ENCODE peak calls at places on chromosomes 4 and X, in seven cellular contexts. I, K, N, O, R, C and W are unnamed samples.

GRCh38 chr4:70153937-70154336 is at the start of gene PRR27:
- DNase-seq in O (no peak), N (no peak), K (no peak), I (no peak), C (no peak), R (no peak), W (no peak)

GRCh38 chrX:46251755-46252154 is 293.5 kb downstream of the ZNF674 start:
- DNase-seq in I (peak), N (no peak), C (peak), R (peak), K (no peak), O (no peak), W (no peak)

GRCh38 chr4:83974111-83974789 is 438.3 kb downstream of the GPAT3 start:
- DNase-seq in O (no peak), N (no peak), K (no peak), C (no peak), I (no peak), R (peak), W (no peak)

GRCh38 chr4:39637572-39638357 is 900 bp downstream of the SMIM14 start:
- DNase-seq in C (peak), K (peak), I (peak), N (no peak), R (peak), O (peak), W (peak)

GRCh38 chrX:154484255-154485149 is 1.9 kb downstream of the UBL4A start:
- DNase-seq in K (no peak), R (no peak), I (no peak), N (no peak), O (no peak), C (no peak), W (no peak)

GRCh38 chr4:72567821-72568620 is 1.0 kb downstream of the ADAMTS3 start:
- DNase-seq in R (peak), K (peak), O (peak), I (peak), N (peak), C (peak), W (peak)

GRCh38 chrX:40108084-40108958 is 10.6 kb upstream of the BCOR start:
- DNase-seq in N (no peak), R (peak), K (peak), O (no peak), I (no peak), C (peak), W (peak)

GRCh38 chrX:13747836-13748235 is 13.3 kb downstream of the OFD1 start:
- DNase-seq in N (no peak), C (peak), O (no peak), I (peak), R (peak), K (peak), W (no peak)

GRCh38 chrX:113644426-113644825 is 803.8 kb upstream of the AMOT start:
- DNase-seq in R (no peak), N (no peak), K (no peak), C (peak), O (no peak), I (no peak), W (no peak)

GRCh38 chr4:75849459-75849858 is 52.8 kb downstream of the PPEF2 start:
- DNase-seq in O (no peak), K (peak), I (no peak), N (no peak), R (peak), C (peak), W (peak)

GRCh38 chrX:154540897-154541535 is 5.6 kb downstream of the G6PD start:
- DNase-seq in K (no peak), N (no peak), R (no peak), O (no peak), I (no peak), C (no peak), W (no peak)

GRCh38 chr4:141530627-141531026 is 105.8 kb upstream of the IL15 start:
- DNase-seq in R (no peak), C (no peak), O (no peak), K (no peak), N (no peak), I (peak), W (no peak)

GRCh38 chr4:40283968-40284367 is 51.2 kb upstream of the CHRNA9 start:
- DNase-seq in N (no peak), K (peak), R (peak), O (no peak), I (no peak), C (no peak), W (no peak)

DNA sequence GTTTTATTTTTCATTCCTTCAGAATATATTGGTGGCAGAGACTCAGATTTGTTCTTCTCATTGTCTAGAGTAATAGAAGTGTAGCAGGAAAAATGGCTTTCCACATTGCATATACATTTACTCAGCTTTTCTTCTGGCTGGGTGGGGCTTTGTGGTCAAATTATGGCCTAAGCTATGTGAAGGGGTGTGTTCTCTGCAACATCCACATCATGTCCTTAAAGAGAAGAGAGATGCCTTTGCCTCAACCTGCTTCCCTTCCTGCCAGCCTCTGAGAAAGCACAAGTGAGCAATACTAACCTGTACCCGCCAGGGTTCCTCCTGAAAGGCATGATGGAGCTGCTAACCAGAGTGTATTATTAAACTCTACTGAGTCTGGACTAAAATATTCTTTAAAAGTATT is 695.6 kb upstream of the FAM241A start:
- DNase-seq in N (no peak), R (no peak), K (no peak), O (no peak), I (peak), C (no peak), W (no peak)
- H2BK5ac ChIP-seq in N (no peak), R (no peak), K (no peak), O (no peak), I (no peak), C (no peak), W (no peak)

GRCh38 chrX:35773958-35774564 is 24.1 kb upstream of the MAGEB16 start:
- DNase-seq in I (no peak), R (no peak), K (no peak), C (no peak), N (no peak), O (no peak), W (no peak)
- H3K4ac ChIP-seq in I (no peak), R (no peak), K (no peak), C (no peak), N (no peak), O (no peak), W (no peak)

GRCh38 chrX:105006103-105006502 is 214.4 kb downstream of the TEX13A start:
- DNase-seq in N (no peak), O (no peak), K (no peak), R (no peak), C (no peak), I (no peak), W (no peak)
- H2BK5ac ChIP-seq in N (no peak), O (no peak), K (no peak), R (no peak), C (no peak), I (no peak), W (no peak)

GRCh38 chr4:151991884-151992166 is 231.0 kb upstream of the GATB start:
- DNase-seq in K (no peak), O (no peak), I (no peak), R (no peak), C (no peak), N (no peak), W (no peak)

GRCh38 chr4:151993521-151993920 is 232.7 kb upstream of the GATB start:
- DNase-seq in R (no peak), C (peak), O (no peak), N (no peak), I (no peak), K (no peak), W (no peak)

GRCh38 chr4:151992755-151993154 is 231.9 kb upstream of the GATB start:
- DNase-seq in K (peak), I (no peak), N (no peak), C (no peak), O (no peak), R (no peak), W (no peak)

GRCh38 chr4:151992301-151992700 is 231.5 kb upstream of the GATB start:
- DNase-seq in I (no peak), C (no peak), R (no peak), N (no peak), K (no peak), O (no peak), W (no peak)

GRCh38 chr4:151994429-151994828 is 233.6 kb upstream of the GATB start:
- DNase-seq in C (no peak), O (no peak), N (no peak), K (no peak), R (no peak), I (no peak), W (no peak)
- H3K4ac ChIP-seq in C (no peak), O (no peak), N (no peak), K (no peak), R (no peak), I (no peak), W (no peak)

DNA sequence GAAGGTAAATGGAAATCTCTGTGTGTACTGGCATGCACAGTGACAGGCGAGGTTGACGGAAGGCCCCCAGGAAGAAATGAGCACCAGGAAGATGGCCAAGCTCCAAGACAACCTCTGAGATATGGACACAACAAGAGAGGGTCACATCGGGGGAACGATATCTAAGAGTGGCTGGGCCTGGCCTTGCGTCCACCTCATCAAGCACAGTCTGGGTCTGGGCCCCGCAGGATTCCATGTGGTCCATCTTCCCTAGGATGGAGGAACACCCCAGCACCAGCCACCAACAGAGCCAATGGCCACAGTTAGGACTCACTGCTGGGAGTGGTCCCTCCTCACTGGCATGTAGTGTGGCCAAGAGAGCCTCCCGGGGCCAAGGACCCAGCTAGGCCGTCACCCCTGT is 272.6 kb upstream of the AGTR2 start:
- DNase-seq in C (no peak), N (no peak), O (no peak), I (no peak), R (no peak), K (no peak), W (no peak)
- H2BK5ac ChIP-seq in C (no peak), N (no peak), O (no peak), I (no peak), R (no peak), K (no peak), W (no peak)

DNA sequence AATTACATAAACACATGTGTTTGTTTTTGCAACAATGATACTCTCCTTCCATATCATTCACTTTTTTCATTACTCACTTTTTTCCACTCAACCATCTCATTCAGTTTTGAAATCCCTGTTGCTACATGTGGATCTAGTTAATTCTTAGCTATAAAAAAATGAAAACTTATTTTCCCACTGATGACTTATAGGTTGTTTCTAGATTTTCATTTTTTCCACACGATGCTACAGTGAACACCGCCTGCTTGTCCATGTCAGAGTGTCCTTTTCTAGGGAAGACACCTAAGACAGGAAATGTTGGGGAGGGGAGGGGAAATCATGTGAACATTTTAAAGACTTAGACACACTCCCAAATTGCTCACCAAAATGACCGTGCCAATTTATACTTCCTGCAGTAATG is 70.2 kb downstream of the SUPT20HL2 start:
- DNase-seq in K (no peak), I (peak), O (no peak), R (no peak), C (no peak), N (no peak), W (no peak)
- H3K4ac ChIP-seq in K (no peak), I (no peak), O (no peak), R (no peak), C (no peak), N (no peak), W (no peak)

GRCh38 chr4:121139533-121140222 is 24.4 kb downstream of the TNIP3 start:
- DNase-seq in O (no peak), R (no peak), I (peak), K (no peak), C (peak), N (no peak), W (no peak)

GRCh38 chr4:121140712-121141111 is 23.4 kb downstream of the TNIP3 start:
- DNase-seq in N (no peak), R (no peak), I (peak), K (peak), C (peak), O (no peak), W (no peak)

GRCh38 chr4:121143126-121143525 is 21.0 kb downstream of the TNIP3 start:
- DNase-seq in C (no peak), I (peak), K (no peak), O (no peak), R (no peak), N (no peak), W (no peak)

GRCh38 chr4:121138014-121138413 is 26.1 kb downstream of the TNIP3 start:
- DNase-seq in N (no peak), K (no peak), O (no peak), C (no peak), R (no peak), I (no peak), W (no peak)

DNA sequence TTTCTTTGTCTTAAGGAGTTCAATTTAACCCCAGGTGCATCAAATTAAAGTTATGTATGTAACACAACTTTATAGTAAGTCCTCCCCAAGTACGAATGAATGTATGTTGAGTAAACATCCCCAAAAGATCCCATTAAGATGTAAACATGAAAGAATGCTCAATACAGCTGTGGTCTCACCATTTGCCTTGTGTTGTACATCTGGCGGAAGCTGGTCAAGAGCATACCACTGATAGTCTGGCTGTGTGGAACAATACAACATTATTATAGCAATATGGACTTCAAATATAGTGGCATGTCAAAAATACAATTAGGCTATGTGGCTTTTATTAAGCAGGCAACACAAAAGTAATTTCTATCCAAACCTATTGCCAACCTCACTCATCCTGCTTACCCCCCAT is 25.7 kb downstream of the TNIP3 start:
- DNase-seq in R (no peak), N (no peak), I (no peak), O (no peak), C (no peak), K (no peak), W (no peak)
- H2BK5ac ChIP-seq in R (no peak), N (no peak), I (no peak), O (no peak), C (no peak), K (no peak), W (no peak)

DNA sequence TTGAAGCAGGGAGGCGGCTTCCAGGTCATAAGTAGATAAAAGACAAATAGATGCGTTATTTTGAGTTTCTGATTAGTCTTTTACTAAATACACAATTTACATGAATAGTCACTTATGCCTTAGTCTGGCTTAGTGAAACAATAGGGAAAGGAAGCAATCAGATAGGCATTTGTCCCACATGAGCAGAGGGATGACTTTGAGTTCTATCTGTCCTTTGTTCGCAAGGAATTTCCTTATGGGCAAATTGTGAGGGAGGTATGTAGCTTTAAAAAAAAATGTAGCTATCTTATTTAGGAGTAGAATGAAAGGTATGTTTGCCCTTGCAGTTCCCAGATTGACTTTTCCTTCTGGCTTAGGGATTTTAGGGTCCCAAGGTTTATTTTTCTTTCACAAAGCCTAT is 26.3 kb upstream of the ADH1C start:
- DNase-seq in K (peak), C (no peak), N (no peak), O (no peak), I (no peak), R (peak), W (no peak)
- H3K4ac ChIP-seq in K (no peak), C (no peak), N (no peak), O (no peak), I (peak), R (no peak), W (no peak)

GRCh38 chr4:168264903-168265302 is 53.6 kb downstream of the DDX60 start:
- DNase-seq in I (no peak), O (no peak), N (no peak), C (no peak), R (no peak), K (no peak), W (no peak)

GRCh38 chr4:168257663-168258235 is 60.8 kb downstream of the DDX60 start:
- DNase-seq in I (no peak), C (no peak), K (no peak), O (no peak), R (no peak), N (no peak), W (no peak)

GRCh38 chr4:168259096-168259495 is 59.5 kb downstream of the DDX60 start:
- DNase-seq in K (no peak), C (no peak), N (no peak), R (no peak), I (no peak), O (no peak), W (no peak)

GRCh38 chr4:168265327-168265726 is 53.2 kb downstream of the DDX60 start:
- DNase-seq in I (no peak), K (no peak), C (no peak), N (no peak), R (peak), O (no peak), W (no peak)

DNA sequence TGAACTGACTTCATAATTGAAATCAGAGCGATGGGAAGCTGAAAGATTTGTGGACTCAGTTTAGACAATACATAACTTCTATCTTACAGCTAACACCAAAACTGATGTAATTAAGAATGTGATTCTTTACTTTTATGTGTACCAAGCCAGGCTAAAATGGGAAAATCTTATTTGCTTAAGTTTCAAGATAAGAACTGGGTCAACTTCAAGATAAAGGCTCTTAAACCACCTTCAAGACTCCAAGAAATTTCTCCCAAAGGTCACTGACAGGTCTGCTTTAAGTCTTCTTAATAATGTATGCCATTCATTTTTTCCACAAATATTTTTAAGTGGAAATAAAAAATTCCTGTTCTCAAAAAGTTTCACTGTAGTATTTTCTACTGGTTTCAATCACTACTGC is 55.5 kb downstream of the DDX60 start:
- DNase-seq in N (no peak), C (no peak), R (no peak), K (no peak), O (no peak), I (no peak), W (no peak)
- H2BK5ac ChIP-seq in N (no peak), C (no peak), R (no peak), K (no peak), O (no peak), I (no peak), W (no peak)

DNA sequence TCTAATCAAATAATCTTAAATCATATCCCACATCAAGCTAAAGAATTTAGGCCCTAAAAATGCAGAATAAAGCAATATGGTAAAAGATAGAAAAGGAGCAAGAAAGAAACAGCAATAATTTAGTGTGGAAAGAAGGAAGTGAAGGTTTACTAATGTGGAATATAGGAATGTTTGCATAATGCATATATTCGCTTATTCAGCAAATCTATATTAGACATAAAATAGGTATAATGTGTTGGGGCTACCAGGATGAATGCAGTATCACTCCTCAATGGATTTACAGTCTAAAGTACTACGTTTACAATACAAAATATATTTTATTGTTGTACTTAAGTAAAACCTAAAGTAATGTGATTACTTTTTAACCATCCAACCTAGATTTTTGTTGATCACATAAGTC is 4.7 kb downstream of the CENPE start:
- DNase-seq in N (no peak), O (no peak), R (no peak), C (no peak), K (no peak), I (no peak), W (no peak)
- H3K4ac ChIP-seq in N (no peak), O (no peak), R (no peak), C (no peak), K (no peak), I (no peak), W (no peak)